ENCODE peak calls at places on chromosomes 13 and 19, in four cellular contexts. Y is GM12878, W is IMR-90, C is H1. G is an unnamed sample.

GRCh38 chr13:47250141-47250540 is 353.3 kb upstream of the HTR2A start:
- DNase-seq in Y (no peak), W (peak), C (no peak), G (no peak)

GRCh38 chr19:13146763-13147563 is 3.2 kb downstream of the STX10 start:
- DNase-seq in C (no peak), Y (no peak), W (no peak), G (no peak)

GRCh38 chr13:40777166-40777956 is 6.4 kb upstream of the MRPS31 start:
- DNase-seq in W (peak), C (no peak), Y (no peak), G (peak)

GRCh38 chr13:105960326-105960725 is 575.1 kb downstream of the EFNB2 start:
- DNase-seq in W (no peak), Y (no peak), C (no peak), G (no peak)

GRCh38 chr13:110197041-110197440 is 109.9 kb downstream of the COL4A1 start:
- DNase-seq in C (no peak), Y (no peak), W (peak), G (no peak)

GRCh38 chr13:40152145-40152544 is 496.7 kb downstream of the COG6 start:
- DNase-seq in W (peak), Y (no peak), C (no peak), G (no peak)

GRCh38 chr13:44752184-44752583 is 176.1 kb upstream of the TSC22D1 start:
- DNase-seq in W (no peak), C (no peak), Y (no peak), G (no peak)

GRCh38 chr13:102729560-102730275 is 34.9 kb upstream of the METTL21C start:
- DNase-seq in W (peak), Y (no peak), C (no peak), G (no peak)

GRCh38 chr13:54733639-54734038 is 1705.0 kb downstream of the OLFM4 start:
- DNase-seq in C (peak), W (no peak), Y (no peak), G (no peak)

GRCh38 chr13:67148219-67148583 is 81.9 kb downstream of the PCDH9 start:
- DNase-seq in W (peak), Y (no peak), C (no peak), G (no peak)

GRCh38 chr19:2479556-2480194 is 3.7 kb downstream of the GADD45B start:
- DNase-seq in C (no peak), Y (no peak), W (no peak), G (no peak)

GRCh38 chr13:20126460-20127262 is 34.2 kb downstream of the GJA3 start:
- DNase-seq in C (no peak), W (no peak), Y (no peak), G (no peak)

GRCh38 chr19:31408460-31409124 is 59.4 kb upstream of the TSHZ3 start:
- DNase-seq in W (peak), Y (no peak), C (no peak), G (no peak)

GRCh38 chr13:36815069-36815468 is 4.0 kb upstream of the RFXAP start:
- DNase-seq in W (no peak), C (no peak), Y (no peak), G (no peak)
- H3K4me2 ChIP-seq in W (no peak), C (no peak), Y (no peak), G (no peak)

DNA sequence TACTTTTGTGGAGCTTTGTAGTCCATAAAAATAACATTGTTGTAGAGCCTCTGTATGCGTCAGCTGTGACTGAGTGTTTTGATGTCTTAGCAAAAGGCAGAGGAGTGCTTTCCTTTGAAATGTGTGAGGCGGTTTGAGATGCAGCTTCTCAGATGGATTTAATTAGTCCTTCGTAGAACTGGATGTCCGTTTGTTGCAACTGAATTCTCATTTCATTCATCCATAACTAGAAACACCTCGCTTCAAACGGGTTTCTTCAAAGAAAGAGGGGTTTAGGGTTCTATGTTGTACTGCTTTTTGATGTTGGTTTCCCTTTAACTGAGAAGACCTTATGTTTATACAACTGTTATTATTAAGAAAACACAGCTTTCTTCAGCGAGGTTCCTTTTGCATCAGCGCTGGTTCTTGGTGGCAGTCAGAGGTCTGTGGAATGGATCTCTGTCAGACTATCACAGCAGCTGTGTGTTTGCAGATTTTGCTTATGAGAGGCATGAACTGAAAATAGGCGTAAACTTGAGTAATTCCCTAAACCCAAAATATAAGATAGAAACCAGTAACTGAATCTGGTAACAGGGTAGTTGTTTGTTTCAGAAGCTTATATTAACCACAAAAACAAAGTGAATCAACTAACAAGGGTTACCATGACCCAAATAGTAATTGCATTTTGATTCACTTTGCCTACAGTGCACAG is 194.4 kb downstream of the GGACT start:
- DNase-seq in W (peak), C (no peak), Y (peak), G (no peak)
- TF ChIP-seq CHD1 in W (no peak), C (no peak), Y (no peak), G (no peak)

GRCh38 chr19:33409035-33409434 is 35.5 kb downstream of the CEBPG start:
- DNase-seq in C (no peak), Y (no peak), W (no peak), G (no peak)

GRCh38 chr19:33408116-33408515 is 34.6 kb downstream of the CEBPG start:
- DNase-seq in C (no peak), Y (no peak), W (no peak), G (no peak)

GRCh38 chr19:33407716-33408115 is 34.2 kb downstream of the CEBPG start:
- DNase-seq in Y (no peak), W (no peak), C (no peak), G (no peak)

GRCh38 chr19:33407140-33407551 is 33.6 kb downstream of the CEBPG start:
- DNase-seq in C (no peak), Y (no peak), W (no peak), G (no peak)

DNA sequence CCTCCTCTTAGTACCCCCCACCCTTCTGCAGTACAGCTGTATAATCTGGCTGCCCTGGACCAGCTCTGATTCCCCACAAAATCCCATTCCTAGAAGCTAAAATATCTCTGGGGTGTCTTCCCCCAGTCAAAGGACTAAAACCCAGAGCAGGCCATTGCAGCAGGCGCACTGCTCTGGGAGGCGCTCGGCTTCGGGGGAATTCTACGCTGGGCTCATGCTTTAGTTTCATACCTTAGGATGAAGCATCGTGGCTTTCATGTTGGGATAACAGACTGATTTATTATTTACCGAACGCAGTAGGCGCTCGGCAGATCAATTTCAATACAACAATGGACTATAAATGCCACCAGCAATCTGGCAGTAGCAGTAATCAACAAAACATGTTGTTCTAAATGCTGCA is 35.0 kb downstream of the CEBPG start:
- DNase-seq in C (no peak), W (no peak), Y (no peak), G (no peak)
- H3K4me2 ChIP-seq in C (no peak), W (no peak), Y (no peak), G (no peak)

GRCh38 chr13:41956272-41956671 is 4.6 kb downstream of the VWA8 start:
- DNase-seq in C (no peak), Y (no peak), W (no peak), G (no peak)
- TF ChIP-seq CHD1 in C (no peak), Y (no peak), W (no peak), G (no peak)

DNA sequence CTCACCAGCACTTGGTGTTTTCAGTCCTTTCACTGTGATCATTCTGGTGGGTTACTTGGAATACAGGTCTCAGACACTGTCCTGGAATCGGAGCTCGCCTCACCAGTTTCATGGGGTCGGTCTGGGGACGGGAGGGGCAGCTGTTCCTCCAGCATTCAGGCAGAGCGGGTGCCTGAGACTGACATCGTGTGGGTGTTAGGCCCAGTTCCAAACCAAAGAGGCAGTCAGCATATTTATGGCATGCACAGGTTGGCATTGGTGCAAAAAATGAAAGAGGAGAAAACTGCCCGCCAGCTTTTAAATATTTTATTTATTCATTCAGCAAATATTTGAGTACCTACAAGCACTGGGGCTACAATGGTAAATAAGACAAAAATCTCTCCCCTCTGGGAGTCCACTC is 20.1 kb downstream of the PLEKHF1 start:
- DNase-seq in C (no peak), W (no peak), Y (no peak), G (no peak)
- H3K4me2 ChIP-seq in C (no peak), W (no peak), Y (no peak), G (no peak)

GRCh38 chr13:76965759-76966421 is 17.6 kb downstream of the ACOD1 start:
- DNase-seq in C (no peak), Y (no peak), W (peak), G (no peak)
- TF ChIP-seq CHD1 in C (no peak), Y (no peak), W (no peak), G (no peak)